ENCODE peak calls at places on chromosome 1, in ten cellular contexts. U is fibroblast of pulmonary artery, T is WTC11, F is OCI-LY7, P is type B pancreatic cell, G is AG10803, Y is tibial artery, R is cardiac fibroblast, N is stomach, S is neural crest cell. C is an unnamed sample.

GRCh38 chr1:230066466-230067404 is at the start of gene GALNT2:
- DNase-seq in U (peak), T (peak), F (peak), P (peak), G (peak), Y (peak), R (peak), N (peak), S (peak), C (peak)

GRCh38 chr1:156586892-156587477 is 4.6 kb upstream of the NAXE start:
- DNase-seq in U (no peak), T (no peak), F (no peak), P (no peak), G (no peak), Y (no peak), R (no peak), N (no peak), S (no peak), C (no peak)

GRCh38 chr1:224736619-224737352 is 120.7 kb downstream of the CNIH3 start:
- DNase-seq in U (peak), T (peak), F (no peak), P (no peak), G (peak), Y (peak), R (peak), N (no peak), S (no peak), C (no peak)

GRCh38 chr1:93672069-93672468 is 9.6 kb downstream of the BCAR3 start:
- DNase-seq in U (peak), T (no peak), F (no peak), P (no peak), G (peak), Y (peak), R (peak), N (peak), S (no peak), C (no peak)

GRCh38 chr1:51661081-51661518 is 44.2 kb downstream of the OSBPL9 start:
- DNase-seq in U (peak), T (no peak), F (no peak), P (no peak), G (peak), Y (no peak), R (peak), N (no peak), S (no peak), C (no peak)

GRCh38 chr1:20370628-20371200 is 80.0 kb downstream of the VWA5B1 start:
- DNase-seq in U (no peak), T (no peak), F (no peak), P (no peak), G (peak), Y (no peak), R (no peak), N (no peak), S (no peak), C (peak)

GRCh38 chr1:200033511-200034261 is 6.2 kb downstream of the NR5A2 start:
- DNase-seq in U (no peak), T (no peak), F (no peak), P (no peak), G (no peak), Y (no peak), R (peak), N (no peak), S (no peak), C (no peak)

GRCh38 chr1:226223786-226224244 is 351 bp downstream of the MIXL1 start:
- DNase-seq in U (peak), T (peak), F (peak), P (no peak), G (no peak), Y (no peak), R (peak), N (peak), S (peak), C (peak)

GRCh38 chr1:161792740-161793139 is 26.6 kb downstream of the ATF6 start:
- DNase-seq in U (peak), T (no peak), F (peak), P (no peak), G (peak), Y (no peak), R (peak), N (no peak), S (no peak), C (no peak)

GRCh38 chr1:158025576-158026230 is 32.3 kb downstream of the KIRREL1 start:
- DNase-seq in U (no peak), T (no peak), F (no peak), P (no peak), G (no peak), Y (no peak), R (no peak), N (no peak), S (no peak), C (no peak)

GRCh38 chr1:31919591-31919990 is 18.6 kb downstream of the PTP4A2 start:
- DNase-seq in U (no peak), T (no peak), F (no peak), P (no peak), G (no peak), Y (no peak), R (no peak), N (no peak), S (no peak), C (no peak)

GRCh38 chr1:205261946-205262668 is 34.4 kb downstream of the TMCC2 start:
- DNase-seq in U (peak), T (no peak), F (no peak), P (no peak), G (peak), Y (no peak), R (peak), N (no peak), S (no peak), C (no peak)

GRCh38 chr1:1239624-1240347 is 6.7 kb downstream of the C1QTNF12 start:
- DNase-seq in U (no peak), T (no peak), F (no peak), P (no peak), G (no peak), Y (no peak), R (no peak), N (no peak), S (peak), C (peak)

GRCh38 chr1:209398330-209398991 is 185.1 kb upstream of the CAMK1G start:
- DNase-seq in U (peak), T (peak), F (no peak), P (no peak), G (peak), Y (peak), R (peak), N (no peak), S (no peak), C (no peak)

GRCh38 chr1:51850420-51851297 is 27.9 kb downstream of the NRDC start:
- DNase-seq in U (no peak), T (no peak), F (no peak), P (no peak), G (no peak), Y (no peak), R (no peak), N (no peak), S (no peak), C (no peak)

GRCh38 chr1:7042322-7043231 is 257.3 kb downstream of the CAMTA1 start:
- DNase-seq in U (peak), T (peak), F (peak), P (no peak), G (peak), Y (no peak), R (peak), N (no peak), S (no peak), C (no peak)
- TF ChIP-seq CTCF in U (peak), T (peak), F (peak), P (peak), G (peak), Y (peak), R (peak), N (peak), S (peak), C (peak)

DNA sequence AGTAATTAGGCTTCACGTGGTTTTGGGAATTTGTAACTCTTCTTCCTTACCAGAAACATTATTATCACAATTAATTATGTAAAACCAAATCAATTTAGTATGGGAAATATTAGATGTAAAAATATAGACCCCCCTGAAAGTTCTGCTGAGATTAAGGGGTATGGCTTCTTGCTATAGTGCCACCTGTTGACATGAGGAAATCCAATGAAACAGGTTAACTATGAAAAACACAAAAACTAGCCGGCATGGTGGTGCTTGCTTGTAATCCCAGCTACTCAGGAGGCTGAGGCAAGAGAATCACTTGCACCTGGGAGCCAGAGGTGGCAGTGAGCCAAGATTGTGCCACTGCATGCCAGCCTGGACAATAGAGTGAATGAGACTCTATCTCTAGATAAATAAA is 49.2 kb downstream of the MAP3K21 start:
- DNase-seq in U (no peak), T (no peak), F (no peak), P (no peak), G (no peak), Y (no peak), R (no peak), N (no peak), S (no peak), C (no peak)
- TF ChIP-seq CTCF in U (no peak), T (no peak), F (peak), P (no peak), G (no peak), Y (no peak), R (no peak), N (no peak), S (no peak), C (no peak)

GRCh38 chr1:116556289-116557006 is 14.4 kb downstream of the CD58 start:
- DNase-seq in U (peak), T (no peak), F (no peak), P (no peak), G (peak), Y (peak), R (peak), N (peak), S (no peak), C (no peak)
- TF ChIP-seq CTCF in U (peak), T (no peak), F (no peak), P (no peak), G (no peak), Y (no peak), R (peak), N (no peak), S (no peak), C (no peak)

GRCh38 chr1:212557739-212558664 is 50.6 kb upstream of the ATF3 start:
- DNase-seq in U (peak), T (peak), F (no peak), P (peak), G (peak), Y (peak), R (peak), N (no peak), S (peak), C (peak)
- TF ChIP-seq CTCF in U (no peak), T (no peak), F (no peak), P (no peak), G (no peak), Y (no peak), R (no peak), N (no peak), S (no peak), C (no peak)

GRCh38 chr1:77683836-77684148 is 1.3 kb upstream of the ZZZ3 start:
- DNase-seq in U (no peak), T (no peak), F (no peak), P (no peak), G (no peak), Y (no peak), R (no peak), N (no peak), S (no peak), C (no peak)

GRCh38 chr1:77678628-77679610 is 3.5 kb downstream of the ZZZ3 start:
- DNase-seq in U (no peak), T (no peak), F (no peak), P (no peak), G (no peak), Y (no peak), R (no peak), N (no peak), S (no peak), C (no peak)

GRCh38 chr1:77680173-77680572 is 2.3 kb downstream of the ZZZ3 start:
- DNase-seq in U (no peak), T (no peak), F (no peak), P (no peak), G (peak), Y (no peak), R (no peak), N (no peak), S (no peak), C (no peak)

GRCh38 chr1:77683142-77683835 is 831 bp upstream of the ZZZ3 start:
- DNase-seq in U (peak), T (peak), F (peak), P (peak), G (peak), Y (peak), R (peak), N (peak), S (peak), C (peak)

GRCh38 chr1:77682442-77683141 is at the start of gene ZZZ3:
- DNase-seq in U (peak), T (peak), F (peak), P (peak), G (peak), Y (peak), R (peak), N (peak), S (peak), C (peak)
- TF ChIP-seq CTCF in U (no peak), T (no peak), F (no peak), P (no peak), G (no peak), Y (no peak), R (no peak), N (no peak), S (no peak), C (no peak)

GRCh38 chr1:182175340-182176068 is 114.0 kb upstream of the ZNF648 start:
- DNase-seq in U (no peak), T (no peak), F (no peak), P (no peak), G (no peak), Y (no peak), R (no peak), N (no peak), S (no peak), C (no peak)
- TF ChIP-seq CTCF in U (no peak), T (no peak), F (no peak), P (no peak), G (no peak), Y (no peak), R (no peak), N (no peak), S (no peak), C (no peak)

GRCh38 chr1:203346060-203346754 is 4.7 kb downstream of the FMOD start:
- DNase-seq in U (peak), T (no peak), F (peak), P (no peak), G (peak), Y (no peak), R (no peak), N (no peak), S (no peak), C (no peak)
- TF ChIP-seq CTCF in U (peak), T (no peak), F (peak), P (peak), G (peak), Y (peak), R (no peak), N (peak), S (no peak), C (peak)

GRCh38 chr1:13968361-13968760 is 268.4 kb downstream of the PRDM2 start:
- DNase-seq in U (no peak), T (no peak), F (no peak), P (no peak), G (no peak), Y (no peak), R (no peak), N (no peak), S (no peak), C (no peak)

GRCh38 chr1:13967707-13968106 is 267.7 kb downstream of the PRDM2 start:
- DNase-seq in U (no peak), T (no peak), F (no peak), P (no peak), G (no peak), Y (no peak), R (no peak), N (no peak), S (no peak), C (no peak)

GRCh38 chr1:13964768-13965167 is 264.8 kb downstream of the PRDM2 start:
- DNase-seq in U (no peak), T (no peak), F (no peak), P (no peak), G (no peak), Y (no peak), R (no peak), N (no peak), S (no peak), C (no peak)

GRCh38 chr1:13970631-13971247 is 270.8 kb downstream of the PRDM2 start:
- DNase-seq in U (no peak), T (no peak), F (no peak), P (no peak), G (no peak), Y (no peak), R (no peak), N (no peak), S (no peak), C (no peak)

GRCh38 chr1:13965770-13966398 is 265.9 kb downstream of the PRDM2 start:
- DNase-seq in U (peak), T (peak), F (peak), P (peak), G (peak), Y (no peak), R (peak), N (peak), S (peak), C (peak)
- TF ChIP-seq CTCF in U (peak), T (peak), F (peak), P (peak), G (peak), Y (peak), R (peak), N (peak), S (peak), C (peak)

DNA sequence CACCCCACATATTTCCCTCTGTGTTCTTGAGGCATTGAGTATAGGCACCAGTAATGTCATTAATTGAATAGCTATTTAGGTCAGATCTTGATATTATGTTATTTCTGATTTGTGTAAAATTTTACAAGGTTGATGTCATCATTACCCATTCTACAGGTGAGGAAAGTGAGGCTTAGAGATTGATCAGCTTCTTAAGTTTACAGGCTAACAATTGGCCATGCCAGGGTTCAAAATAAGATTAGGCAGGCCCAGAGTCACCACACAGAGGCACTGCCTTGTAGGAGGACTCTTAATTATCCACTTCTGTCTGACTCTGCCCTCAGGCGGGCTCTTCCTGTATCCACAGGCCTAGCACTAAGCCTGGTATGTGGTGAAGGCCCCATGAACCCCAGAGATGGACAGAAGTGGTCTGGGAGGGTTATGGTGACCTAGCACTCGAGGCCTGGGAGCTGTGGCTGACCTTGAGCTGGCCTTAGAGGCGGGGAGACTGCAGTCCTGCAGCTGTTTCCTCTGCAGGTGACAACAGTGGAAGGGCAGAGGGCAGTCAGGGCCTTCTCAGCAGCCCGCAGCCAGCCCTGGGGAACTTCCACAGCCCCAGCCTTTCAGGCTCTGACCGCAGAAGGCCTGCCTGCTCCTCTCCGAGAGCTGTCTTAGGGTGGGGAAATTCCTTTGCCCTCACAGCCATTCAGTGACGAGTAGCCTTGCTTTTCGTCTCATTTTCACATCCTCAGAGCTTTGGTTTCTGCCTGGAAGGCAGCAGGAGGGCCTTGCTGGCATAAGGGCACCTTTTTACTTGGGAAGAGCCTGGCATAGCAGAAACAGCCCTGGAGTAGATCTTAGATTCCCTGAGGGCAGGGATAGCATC is 12.2 kb downstream of the ZDHHC18 start:
- DNase-seq in U (no peak), T (no peak), F (no peak), P (no peak), G (no peak), Y (no peak), R (no peak), N (no peak), S (no peak), C (no peak)
- TF ChIP-seq CTCF in U (no peak), T (no peak), F (no peak), P (no peak), G (no peak), Y (no peak), R (no peak), N (no peak), S (no peak), C (no peak)

DNA sequence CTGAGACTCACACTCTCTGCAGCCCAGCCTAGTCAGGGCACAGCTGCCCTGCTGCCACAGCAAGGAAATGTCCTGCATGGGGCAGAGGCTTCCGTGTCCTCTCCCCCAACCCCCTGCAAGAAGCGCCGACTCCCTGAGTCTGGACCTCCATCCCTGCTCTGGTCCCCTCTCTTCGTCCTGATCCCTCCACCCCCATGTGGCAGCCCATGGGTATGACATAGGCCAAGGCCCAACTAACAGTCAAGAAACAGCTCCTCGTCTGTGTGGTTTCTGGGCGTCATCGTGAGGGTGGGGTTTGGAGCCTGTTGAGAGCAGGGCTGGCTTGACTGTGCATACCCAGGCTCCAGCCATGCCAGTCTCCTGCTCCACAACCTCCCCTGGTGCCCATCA is 19.5 kb downstream of the FAAH start:
- DNase-seq in U (no peak), T (peak), F (peak), P (no peak), G (no peak), Y (no peak), R (peak), N (no peak), S (no peak), C (peak)
- TF ChIP-seq CTCF in U (peak), T (peak), F (peak), P (peak), G (peak), Y (no peak), R (peak), N (no peak), S (no peak), C (peak)

C was measured in glutamatergic neuron.